ENCODE peak calls at places on chromosomes 4 and X, in five cellular contexts. P is ascending aorta, R is coronary artery, U is K562, I is spleen. X is an unnamed sample.

GRCh38 chr4:54742636-54743399 is 85.1 kb downstream of the KIT start:
- DNase-seq in P (no peak), R (no peak), U (no peak), I (no peak), X (no peak)

GRCh38 chr4:112704991-112705845 is 68.3 kb downstream of the LARP7 start:
- DNase-seq in P (no peak), R (no peak), U (peak; percentile 30), I (peak; percentile 78), X (peak; percentile 48)

GRCh38 chrX:4787971-4788370 is 1074.5 kb upstream of the PRKX start:
- DNase-seq in P (no peak), R (no peak), U (no peak), I (no peak), X (no peak)

GRCh38 chr4:113881256-113881655 is 98.2 kb downstream of the ARSJ start:
- DNase-seq in P (no peak), R (no peak), U (no peak), I (no peak), X (no peak)

GRCh38 chrX:120402363-120402762 is 40.5 kb downstream of the ATP1B4 start:
- DNase-seq in P (no peak), R (no peak), U (no peak), I (no peak), X (no peak)

GRCh38 chr4:53465891-53466290 is 88.5 kb downstream of the FIP1L1 start:
- DNase-seq in P (no peak), R (no peak), U (no peak), I (no peak), X (no peak)

GRCh38 chrX:49071877-49072711 is 1.7 kb downstream of the PRAF2 start:
- DNase-seq in P (peak; percentile 21), R (peak; percentile 88), U (no peak), I (no peak), X (peak; percentile 68)

GRCh38 chr4:5054532-5054931 is 3.3 kb downstream of the STK32B start:
- DNase-seq in P (no peak), R (no peak), U (no peak), I (no peak), X (no peak)

GRCh38 chr4:39178706-39179105 is 3.6 kb upstream of the WDR19 start:
- DNase-seq in P (no peak), R (no peak), U (no peak), I (no peak), X (no peak)

GRCh38 chr4:18844726-18845125 is 823.2 kb upstream of the LCORL start:
- DNase-seq in P (no peak), R (no peak), U (no peak), I (no peak), X (no peak)

GRCh38 chr4:6499241-6499605 is 26.8 kb upstream of the PPP2R2C start:
- DNase-seq in P (no peak), R (no peak), U (no peak), I (no peak), X (no peak)

GRCh38 chr4:140609548-140610425 is 41.0 kb upstream of the UCP1 start:
- DNase-seq in P (no peak), R (no peak), U (peak; percentile 40), I (no peak), X (no peak)

GRCh38 chr4:52848255-52848654 is 13.9 kb upstream of the RASL11B start:
- DNase-seq in P (no peak), R (no peak), U (no peak), I (no peak), X (no peak)

GRCh38 chr4:8289956-8290700 is 20.6 kb downstream of the HTRA3 start:
- DNase-seq in P (no peak), R (no peak), U (no peak), I (peak; percentile 58), X (peak; percentile 23)

GRCh38 chrX:42975906-42976305 is 197.9 kb upstream of the PPP1R2C start:
- DNase-seq in P (no peak), R (no peak), U (no peak), I (no peak), X (no peak)

GRCh38 chr4:142815834-142816233 is 30.3 kb downstream of the INPP4B start:
- DNase-seq in P (no peak), R (no peak), U (no peak), I (no peak), X (no peak)

GRCh38 chrX:11687157-11687556 is 21.4 kb upstream of the ARHGAP6 start:
- DNase-seq in P (no peak), R (no peak), U (no peak), I (no peak), X (no peak)

GRCh38 chr4:114318309-114318708 is 280.3 kb upstream of the UGT8 start:
- DNase-seq in P (no peak), R (no peak), U (no peak), I (no peak), X (no peak)

GRCh38 chr4:8381814-8382581 is 58.5 kb downstream of the ACOX3 start:
- DNase-seq in P (no peak), R (no peak), U (no peak), I (peak; percentile 67), X (no peak)

GRCh38 chrX:77900688-77901087 is 1.4 kb downstream of the COX7B start:
- DNase-seq in P (no peak), R (no peak), U (no peak), I (no peak), X (no peak)

GRCh38 chr4:98671131-98671530 is 12.7 kb upstream of the TSPAN5 start:
- DNase-seq in P (no peak), R (no peak), U (no peak), I (no peak), X (no peak)

GRCh38 chrX:1420371-1420770 is 28.5 kb upstream of the SLC25A6 start:
- DNase-seq in P (no peak), R (no peak), U (peak; percentile 12), I (peak; percentile 74), X (no peak)

GRCh38 chr4:78131403-78131802 is 74.3 kb downstream of the FRAS1 start:
- DNase-seq in P (no peak), R (no peak), U (no peak), I (no peak), X (no peak)

GRCh38 chrX:50470103-50471031 is at the start of gene DGKK:
- DNase-seq in P (no peak), R (no peak), U (no peak), I (peak; percentile 64), X (no peak)

GRCh38 chr4:174217273-174218126 is 66.0 kb downstream of the FBXO8 start:
- DNase-seq in P (no peak), R (no peak), U (no peak), I (no peak), X (no peak)

GRCh38 chr4:77044458-77045124 is 31.2 kb downstream of the CCNI start:
- DNase-seq in P (no peak), R (no peak), U (peak; percentile 44), I (no peak), X (no peak)

GRCh38 chr4:83024233-83024632 is 10.8 kb upstream of the COPS4 start:
- DNase-seq in P (no peak), R (no peak), U (no peak), I (no peak), X (no peak)

GRCh38 chr4:182022899-182023298 is 220.3 kb upstream of the TENM3 start:
- DNase-seq in P (no peak), R (no peak), U (no peak), I (no peak), X (no peak)
- H3K27ac ChIP-seq in P (no peak overlapping the region), R (no peak overlapping the region), U (no peak overlapping the region), I (no peak overlapping the region), X (no peak overlapping the region)

GRCh38 chr4:74438661-74439060 is 6.3 kb upstream of the AREG start:
- DNase-seq in P (no peak), R (no peak), U (no peak), I (no peak), X (no peak)
- H3K27ac ChIP-seq in P (no peak overlapping the region), R (no peak overlapping the region), U (no peak overlapping the region), I (no peak overlapping the region), X (no peak overlapping the region)

DNA sequence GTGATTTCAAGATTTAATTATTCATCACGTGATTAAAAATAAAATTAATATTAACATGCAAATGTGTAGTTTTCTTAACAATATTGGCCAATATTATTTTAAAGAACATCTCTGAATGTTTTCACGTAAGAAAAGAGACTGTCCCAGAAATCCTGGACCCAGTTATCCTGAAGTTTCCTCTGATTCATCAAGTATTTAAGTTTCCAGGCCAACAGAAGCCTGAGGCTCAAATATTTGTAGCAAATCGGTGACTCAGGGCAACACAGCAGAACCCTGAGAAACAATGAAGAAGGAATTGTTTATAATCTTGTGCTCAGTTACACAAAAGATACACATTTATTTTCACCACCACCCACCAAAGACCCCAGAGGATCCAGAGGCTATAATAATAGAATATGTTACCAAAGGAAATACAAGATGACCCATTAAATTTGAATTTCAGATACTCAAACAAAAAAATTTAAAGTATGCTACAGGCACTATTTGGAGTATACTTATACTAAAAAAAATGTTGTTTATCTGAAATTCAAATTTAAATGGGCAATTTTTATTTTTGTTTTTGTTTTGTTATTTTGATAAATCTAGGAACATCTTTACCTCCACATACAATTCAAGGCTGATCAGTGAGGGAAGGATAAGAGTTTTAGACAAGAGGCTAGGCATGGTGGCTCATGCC is 33.9 kb upstream of the SLC7A11 start:
- DNase-seq in P (no peak), R (no peak), U (no peak), I (no peak), X (no peak)
- H3K27ac ChIP-seq in P (no peak overlapping the region), R (no peak overlapping the region), U (no peak overlapping the region), I (no peak overlapping the region), X (no peak overlapping the region)

DNA sequence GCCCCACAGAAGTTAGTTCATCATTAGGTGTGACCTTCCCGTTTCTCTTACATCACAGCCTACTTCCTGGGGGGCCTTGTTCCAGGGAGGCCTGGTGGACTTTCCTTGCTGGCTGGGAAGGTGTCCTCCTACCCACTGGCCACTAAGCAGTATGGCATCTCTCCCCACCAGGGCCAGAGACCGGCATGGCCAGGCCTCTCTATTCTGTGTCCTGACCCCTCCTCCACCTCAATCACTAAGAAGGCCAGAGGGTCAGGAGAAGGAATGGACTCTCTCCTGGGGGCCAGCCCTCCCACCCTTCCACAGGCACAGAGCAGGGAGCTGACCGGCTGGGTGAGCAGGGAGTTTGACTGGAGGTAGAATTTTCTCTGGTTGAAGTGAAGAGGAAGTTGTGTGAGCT is 81.9 kb downstream of the PJA1 start:
- DNase-seq in P (no peak), R (no peak), U (no peak), I (peak; percentile 40), X (no peak)
- H3K27ac ChIP-seq in P (no peak overlapping the region), R (no peak overlapping the region), U (no peak overlapping the region), I (no peak overlapping the region), X (no peak overlapping the region)

DNA sequence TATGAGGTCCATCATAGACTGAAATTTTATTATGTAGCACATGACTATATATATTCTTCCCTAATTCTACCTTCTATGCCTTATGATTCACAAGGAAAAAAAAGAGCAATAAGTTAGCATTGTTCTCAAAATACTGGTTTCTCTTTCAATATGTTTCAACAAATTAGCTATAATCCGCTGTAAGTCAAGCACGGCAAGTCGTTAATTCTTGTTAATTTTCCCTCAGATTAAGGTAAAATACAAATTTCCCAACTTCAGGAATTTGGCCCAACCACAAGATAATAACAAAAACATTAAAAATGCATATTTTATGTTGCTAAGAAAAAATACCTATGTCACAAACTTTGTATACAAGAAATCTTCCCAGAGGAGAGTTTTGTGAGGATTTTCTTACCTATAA is 296.5 kb upstream of the GALNTL6 start:
- DNase-seq in P (no peak), R (no peak), U (no peak), I (no peak), X (no peak)
- H3K27ac ChIP-seq in P (no peak overlapping the region), R (no peak overlapping the region), U (no peak overlapping the region), I (no peak overlapping the region), X (no peak overlapping the region)